ENCODE peak calls at places on chromosomes 11 and 22, in six cellular contexts. S is tibial artery; F is CD8-positive, alpha-beta memory T cell; J is CD8-positive, alpha-beta T cell; L is neural progenitor cell; W is endodermal cell. N is an unnamed sample. For H3K4me1, the result is how much of the 10 kb centered on the place peaks cover.

GRCh38 chr11:114050258-114050927 is 9.1 kb upstream of the ZBTB16 start:
- DNase-seq in S (no peak), F (no peak), J (no peak), L (no peak), W (no peak), N (no peak)

GRCh38 chr11:36455658-36456111 is 54.4 kb downstream of the TRAF6 start:
- DNase-seq in S (peak), F (no peak), J (no peak), L (peak), W (peak), N (no peak)

GRCh38 chr11:88704505-88704904 is 361.3 kb downstream of the GRM5 start:
- DNase-seq in S (no peak), F (no peak), J (no peak), L (peak), W (no peak), N (no peak)

GRCh38 chr11:103699656-103700055 is 336.8 kb upstream of the DDI1 start:
- DNase-seq in S (no peak), F (no peak), J (no peak), L (no peak), W (no peak), N (no peak)

GRCh38 chr11:103488579-103488978 is 379.4 kb downstream of the DYNC2H1 start:
- DNase-seq in S (no peak), F (no peak), J (no peak), L (no peak), W (no peak), N (no peak)

GRCh38 chr22:30261134-30261533 is 5.5 kb downstream of the OSM start:
- DNase-seq in S (no peak), F (no peak), J (no peak), L (no peak), W (no peak), N (no peak)

GRCh38 chr11:58573451-58574104 is 2.1 kb downstream of the LPXN start:
- DNase-seq in S (peak), F (peak), J (peak), L (no peak), W (no peak), N (peak)

GRCh38 chr22:35205141-35205775 is 52.0 kb upstream of the HMGXB4 start:
- DNase-seq in S (no peak), F (no peak), J (no peak), L (peak), W (peak), N (no peak)

GRCh38 chr11:112962854-112963367 is 1.7 kb downstream of the NCAM1 start:
- DNase-seq in S (peak), F (no peak), J (no peak), L (peak), W (peak), N (no peak)

GRCh38 chr11:72330131-72330727 is 86.3 kb upstream of the PHOX2A start:
- DNase-seq in S (no peak), F (no peak), J (no peak), L (no peak), W (no peak), N (no peak)

GRCh38 chr11:9758676-9759518 is 95.0 kb downstream of the SWAP70 start:
- DNase-seq in S (peak), F (peak), J (peak), L (peak), W (peak), N (peak)

GRCh38 chr22:22745225-22746060 is 101.0 kb downstream of the GGTLC2 start:
- DNase-seq in S (no peak), F (no peak), J (peak), L (peak), W (peak), N (peak)

GRCh38 chr22:46096051-46096450 is 54.3 kb upstream of the PPARA start:
- DNase-seq in S (no peak), F (no peak), J (no peak), L (no peak), W (no peak), N (no peak)
- H3K4me1 ChIP-seq in S (under half), F (under half), J (under half), L (under half), W (under half), N (under half)

GRCh38 chr11:120192831-120193625 is 17.8 kb upstream of the OAF start:
- DNase-seq in S (no peak), F (no peak), J (no peak), L (no peak), W (no peak), N (no peak)
- H3K27ac ChIP-seq in S (no peak), F (no peak), J (no peak), L (no peak), W (no peak), N (no peak)

DNA sequence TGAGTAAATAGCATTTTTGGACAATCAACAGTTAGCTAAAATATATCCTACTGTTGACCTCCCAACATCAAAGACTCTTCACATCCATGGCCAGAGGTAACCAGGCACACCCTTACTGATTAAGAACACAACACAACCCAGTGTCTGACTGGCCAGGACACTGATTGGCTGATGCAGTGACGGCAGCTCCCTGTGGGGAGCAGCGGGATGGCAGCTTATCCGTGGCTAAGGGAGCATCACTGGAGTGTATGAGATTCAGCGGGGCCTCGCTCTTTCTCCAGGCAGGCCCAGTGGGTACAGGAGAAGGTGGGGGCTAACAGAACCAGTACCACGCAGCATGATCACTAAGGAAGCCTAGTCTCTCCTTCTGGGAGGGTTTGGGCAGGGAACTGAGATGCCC is 10.3 kb upstream of the IL2RB start:
- DNase-seq in S (no peak), F (no peak), J (no peak), L (peak), W (peak), N (no peak)
- H3K4me3 ChIP-seq in S (no peak), F (no peak), J (no peak), L (no peak), W (no peak), N (no peak)

GRCh38 chr22:43018615-43019014 is 3.7 kb upstream of the PACSIN2 start:
- DNase-seq in S (no peak), F (no peak), J (no peak), L (no peak), W (no peak), N (no peak)
- H3K4me1 ChIP-seq in S (under half), F (under half), J (under half), L (under half), W (under half), N (under half)

DNA sequence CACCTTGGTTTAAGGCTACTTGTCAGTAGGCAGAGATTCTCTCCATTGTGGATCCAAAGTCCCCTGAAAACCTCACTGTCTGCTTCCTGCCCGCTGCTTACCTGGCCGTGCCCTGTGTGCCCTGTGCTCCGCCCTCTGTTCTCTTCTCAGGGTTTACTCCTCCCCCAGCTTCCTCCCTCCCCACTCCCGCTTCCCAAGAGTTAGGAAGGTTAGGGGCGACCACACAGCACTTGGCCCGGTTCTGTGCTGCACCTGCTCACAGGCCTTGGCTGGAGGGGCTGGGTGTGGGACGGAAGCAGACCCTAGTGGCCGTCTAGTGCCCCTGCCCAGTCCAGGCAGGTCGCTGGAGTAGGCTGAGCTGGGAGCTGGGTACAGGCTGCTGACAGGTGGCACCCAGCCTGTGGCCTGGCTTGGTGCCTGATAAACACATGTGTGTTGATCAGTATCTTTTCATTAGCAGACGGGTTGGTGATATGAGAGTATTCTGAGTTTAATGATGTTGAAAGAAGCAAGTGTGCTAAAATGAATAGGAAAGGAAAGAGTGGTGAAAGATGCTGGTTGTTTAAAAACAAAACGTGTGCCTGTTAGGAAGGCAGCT is 40.5 kb downstream of the GRAMD4 start:
- DNase-seq in S (no peak), F (no peak), J (peak), L (no peak), W (no peak), N (no peak)
- H3K27ac ChIP-seq in S (no peak), F (no peak), J (no peak), L (no peak), W (no peak), N (peak)

GRCh38 chr11:46391578-46392420 is at the start of gene CHRM4:
- DNase-seq in S (no peak), F (no peak), J (no peak), L (peak), W (peak), N (no peak)
- H3K4me3 ChIP-seq in S (peak), F (no peak), J (no peak), L (peak), W (peak), N (no peak)

GRCh38 chr11:65791719-65792213 is 4.9 kb downstream of the OVOL1 start:
- DNase-seq in S (no peak), F (no peak), J (no peak), L (no peak), W (no peak), N (no peak)

GRCh38 chr11:65790902-65791650 is 4.2 kb downstream of the OVOL1 start:
- DNase-seq in S (no peak), F (no peak), J (no peak), L (no peak), W (no peak), N (no peak)

GRCh38 chr11:65793144-65793581 is 6.3 kb downstream of the OVOL1 start:
- DNase-seq in S (no peak), F (no peak), J (no peak), L (no peak), W (no peak), N (no peak)

GRCh38 chr11:65793625-65794400 is 7.0 kb downstream of the OVOL1 start:
- DNase-seq in S (no peak), F (no peak), J (no peak), L (no peak), W (no peak), N (no peak)

DNA sequence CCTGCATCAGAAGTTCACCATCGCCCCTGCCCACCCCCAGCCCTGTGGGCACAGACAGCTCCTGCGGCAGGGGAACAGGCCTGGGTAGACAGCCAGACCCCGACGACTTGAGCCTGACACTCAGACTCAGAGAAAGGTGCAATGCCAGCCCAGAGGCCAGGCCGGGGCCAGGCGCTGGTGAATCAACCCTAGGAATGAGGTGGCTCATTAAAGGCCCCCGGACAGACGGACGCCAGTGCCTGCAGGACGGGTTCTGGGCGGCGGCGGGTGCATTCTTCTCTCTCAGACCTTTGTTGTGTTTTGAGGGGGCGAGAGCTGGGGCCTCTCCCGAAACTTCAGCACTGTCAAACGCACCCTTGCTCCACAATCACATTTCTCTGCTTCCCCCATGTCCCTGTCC is 5.6 kb downstream of the OVOL1 start:
- DNase-seq in S (no peak), F (no peak), J (no peak), L (no peak), W (no peak), N (no peak)
- H3K4me1 ChIP-seq in S (under half), F (under half), J (under half), L (under half), W (under half), N (under half)

DNA sequence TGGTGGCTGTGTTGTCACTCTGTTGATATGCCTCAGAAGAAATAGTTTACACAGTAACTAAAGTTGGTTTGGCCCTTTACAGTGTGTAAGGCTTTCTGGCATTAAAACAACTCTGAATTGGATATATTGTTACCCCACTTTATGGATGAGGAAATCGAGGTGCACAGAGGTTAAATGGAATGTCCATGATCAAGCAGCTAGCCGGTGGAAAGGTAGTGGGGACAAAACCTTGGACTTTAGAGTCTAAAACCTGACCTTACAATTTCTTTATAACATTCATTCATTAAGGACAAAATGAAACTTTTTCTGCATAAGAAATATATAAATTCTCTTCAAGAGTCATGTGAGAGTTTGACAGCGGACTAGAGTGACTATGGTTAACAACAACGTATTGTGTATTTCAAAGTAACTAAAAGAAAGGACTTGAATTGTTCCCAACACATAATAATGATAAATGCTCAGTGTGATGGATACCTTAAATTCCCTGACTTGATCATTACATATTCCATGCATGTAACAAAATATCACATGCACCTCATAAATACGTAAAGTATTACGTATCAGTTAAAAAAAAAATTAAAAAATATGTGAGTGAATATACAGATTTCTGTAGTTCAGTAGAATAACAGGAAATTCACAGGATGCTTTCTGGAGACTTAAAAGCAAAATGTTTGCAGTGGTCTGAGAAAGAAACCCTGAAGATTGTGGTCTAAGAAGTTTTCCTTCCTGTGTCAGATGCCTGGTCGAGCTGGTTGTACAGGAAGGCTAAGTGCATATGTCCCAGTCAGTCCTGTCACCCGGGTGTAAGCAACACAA is 51.0 kb downstream of the TEAD1 start:
- DNase-seq in S (no peak), F (no peak), J (no peak), L (no peak), W (no peak), N (no peak)
- H3K27ac ChIP-seq in S (no peak), F (no peak), J (no peak), L (no peak), W (no peak), N (no peak)

GRCh38 chr11:125166903-125167291 is 2.3 kb downstream of the PKNOX2 start:
- DNase-seq in S (no peak), F (no peak), J (no peak), L (no peak), W (no peak), N (no peak)
- H3K4me3 ChIP-seq in S (peak), F (no peak), J (no peak), L (peak), W (peak), N (no peak)

N was measured in CD4-positive, CD25-positive, alpha-beta regulatory T cell.